ENCODE peak calls at places on chromosomes 4 and X, in ten cellular contexts. F is stimulated activated CD4-positive, alpha-beta T cell treated with anti-CD3 and anti-CD28 coated beads, Interleukin-4, amount 100 ng/mL, for 1 hour; I is endodermal cell; C is stimulated activated CD8-positive, alpha-beta memory T cell treated with anti-CD3 and anti-CD28 coated beads, Interleukin-4, amount 100 ng/mL, for 1 hour; E is activated naive CD4-positive, alpha-beta T cell; U is T follicular helper cell; N is Calu3; Z is activated gamma-delta T cell treated with Interleukin-2 at 50 U/mL for 16 hours; D is heart right ventricle; J is GM12865. B is an unnamed sample.

GRCh38 chr4:89300490-89300889 is 7.1 kb downstream of the GPRIN3 start:
- DNase-seq in E (no peak), C (no peak), U (no peak), D (no peak), F (no peak), Z (no peak), I (no peak), J (no peak), N (no peak), B (no peak)

GRCh38 chr4:10013722-10014121 is 7.6 kb downstream of the SLC2A9 start:
- DNase-seq in C (no peak), J (peak), N (peak), I (peak), F (peak), Z (peak), U (no peak), D (peak), E (no peak), B (no peak)

GRCh38 chr4:16123356-16124084 is 39.7 kb upstream of the PROM1 start:
- DNase-seq in Z (no peak), N (peak), C (no peak), U (no peak), I (peak), D (no peak), F (no peak), E (no peak), J (no peak), B (no peak)

GRCh38 chr4:121307441-121308327 is 73.1 kb downstream of the QRFPR start:
- DNase-seq in F (peak), J (peak), E (no peak), N (peak), D (no peak), Z (peak), I (peak), U (peak), C (no peak), B (no peak)

GRCh38 chrX:40504801-40505605 is 75.8 kb upstream of the ATP6AP2 start:
- DNase-seq in I (peak), D (no peak), C (no peak), E (no peak), Z (no peak), U (no peak), N (no peak), J (peak), F (no peak), B (no peak)

GRCh38 chr4:41661447-41662076 is 87.0 kb downstream of the PHOX2B start:
- DNase-seq in D (peak), I (peak), U (peak), C (no peak), Z (peak), F (peak), J (peak), N (peak), E (no peak), B (no peak)

GRCh38 chr4:42821230-42821629 is 71.3 kb upstream of the GRXCR1 start:
- DNase-seq in Z (no peak), N (no peak), F (no peak), C (no peak), J (no peak), E (no peak), I (no peak), U (no peak), D (no peak), B (no peak)

GRCh38 chr4:118288097-118288496 is 64.7 kb downstream of the PRSS12 start:
- DNase-seq in C (no peak), J (no peak), F (no peak), U (no peak), I (no peak), Z (no peak), D (no peak), N (no peak), E (no peak), B (no peak)

GRCh38 chr4:141587897-141588296 is 48.5 kb upstream of the IL15 start:
- DNase-seq in U (no peak), I (no peak), J (no peak), C (no peak), D (no peak), Z (no peak), F (no peak), E (no peak), N (no peak), B (no peak)

GRCh38 chrX:123728001-123728400 is 4.9 kb downstream of the THOC2 start:
- DNase-seq in I (no peak), U (no peak), F (no peak), J (no peak), D (no peak), Z (no peak), E (no peak), N (no peak), C (no peak), B (no peak)

GRCh38 chr4:187098429-187098828 is 374.8 kb upstream of the FAT1 start:
- DNase-seq in C (no peak), D (no peak), F (no peak), U (no peak), Z (no peak), N (no peak), J (no peak), I (no peak), E (no peak), B (no peak)

GRCh38 chr4:8837181-8837811 is 34.3 kb downstream of the HMX1 start:
- DNase-seq in N (no peak), C (no peak), Z (no peak), I (peak), F (no peak), E (no peak), J (no peak), D (no peak), U (no peak), B (no peak)

GRCh38 chr4:98657531-98658286 is 702 bp downstream of the TSPAN5 start:
- DNase-seq in J (no peak), N (no peak), E (no peak), C (no peak), I (peak), F (peak), U (no peak), Z (peak), D (peak), B (no peak)

GRCh38 chrX:122866527-122866926 is 317.6 kb upstream of the GRIA3 start:
- DNase-seq in C (no peak), D (no peak), Z (no peak), F (no peak), I (no peak), E (no peak), U (no peak), N (peak), J (no peak), B (no peak)

GRCh38 chr4:69781458-69782418 is 21.3 kb upstream of the SULT1B1 start:
- DNase-seq in U (no peak), J (no peak), Z (no peak), I (peak), N (no peak), D (no peak), C (no peak), E (no peak), F (no peak), B (no peak)

GRCh38 chr4:17492876-17493275 is 19.0 kb downstream of the QDPR start:
- DNase-seq in D (no peak), I (no peak), F (no peak), Z (no peak), C (no peak), N (no peak), J (no peak), E (no peak), U (no peak), B (no peak)

GRCh38 chr4:113256946-113257345 is 207.5 kb downstream of the ANK2 start:
- DNase-seq in F (no peak), N (no peak), U (no peak), Z (no peak), I (no peak), D (no peak), C (no peak), J (no peak), E (no peak), B (no peak)

GRCh38 chrX:30580641-30581040 is 3.1 kb upstream of the TASL start:
- DNase-seq in Z (no peak), E (no peak), D (no peak), J (no peak), C (no peak), I (no peak), U (no peak), F (no peak), N (no peak), B (no peak)

GRCh38 chr4:112562254-112562653 is 46.3 kb upstream of the NEUROG2 start:
- DNase-seq in U (no peak), Z (no peak), N (no peak), I (no peak), C (no peak), J (no peak), F (no peak), D (no peak), E (no peak), B (no peak)

GRCh38 chr4:122666527-122667245 is 45.8 kb upstream of the IL21 start:
- DNase-seq in D (no peak), F (no peak), N (peak), U (no peak), Z (no peak), C (no peak), E (no peak), I (no peak), J (no peak), B (no peak)

GRCh38 chrX:10906861-10907260 is 204.3 kb upstream of the HCCS start:
- DNase-seq in F (no peak), N (no peak), C (no peak), U (no peak), D (no peak), Z (no peak), J (no peak), E (no peak), I (no peak), B (no peak)

GRCh38 chr4:89427765-89428164 is 120.2 kb upstream of the GPRIN3 start:
- DNase-seq in N (no peak), D (no peak), Z (no peak), F (no peak), J (no peak), E (no peak), U (no peak), I (no peak), C (no peak), B (no peak)

GRCh38 chr4:33467291-33467690 is 2747.1 kb downstream of the PCDH7 start:
- DNase-seq in N (no peak), U (no peak), J (no peak), E (no peak), I (peak), D (no peak), C (no peak), F (no peak), Z (no peak), B (no peak)

GRCh38 chrX:52082578-52082977 is 13.6 kb upstream of the MAGED4B start:
- DNase-seq in N (no peak), D (no peak), E (no peak), C (no peak), J (no peak), F (no peak), Z (no peak), U (no peak), I (no peak), B (no peak)

GRCh38 chrX:150525061-150525919 is 43.1 kb upstream of the MTM1 start:
- DNase-seq in N (no peak), Z (no peak), D (peak), U (no peak), F (no peak), C (no peak), J (no peak), I (no peak), E (no peak), B (no peak)

GRCh38 chrX:53383376-53384087 is 38.9 kb downstream of the SMC1A start:
- DNase-seq in D (peak), Z (no peak), C (no peak), U (no peak), N (no peak), E (no peak), J (no peak), F (no peak), I (no peak), B (no peak)

GRCh38 chrX:47460561-47460960 is 22.5 kb downstream of the ZNF41 start:
- DNase-seq in J (no peak), U (no peak), F (no peak), D (no peak), E (no peak), N (no peak), I (no peak), C (no peak), Z (no peak), B (no peak)

GRCh38 chr4:145289403-145290076 is 109.2 kb upstream of the OTUD4 start:
- DNase-seq in Z (no peak), C (no peak), E (no peak), F (no peak), U (no peak), N (no peak), D (no peak), J (no peak), I (no peak), B (no peak)

GRCh38 chrX:154799554-154800348 is 5.5 kb downstream of the MPP1 start:
- DNase-seq in J (no peak), N (peak), E (no peak), F (no peak), I (peak), C (no peak), U (no peak), Z (no peak), D (no peak), B (no peak)

GRCh38 chrX:133415276-133416105 is at the start of gene GPC4:
- DNase-seq in E (no peak), I (peak), J (no peak), N (peak), F (no peak), D (peak), C (no peak), Z (no peak), U (no peak), B (no peak)

GRCh38 chr4:170091069-170091696 is 1.4 kb upstream of the AADAT start:
- DNase-seq in F (no peak), N (peak), J (no peak), D (peak), U (no peak), C (no peak), Z (no peak), E (no peak), I (peak), B (no peak)

GRCh38 chr4:20624783-20625364 is 75.4 kb upstream of the PACRGL start:
- DNase-seq in D (no peak), J (no peak), N (no peak), U (no peak), F (no peak), E (no peak), I (no peak), C (no peak), Z (no peak), B (no peak)

GRCh38 chr4:169098054-169098896 is 88.2 kb upstream of the CBR4 start:
- DNase-seq in J (peak), N (peak), Z (no peak), U (no peak), F (no peak), I (peak), D (no peak), E (no peak), C (no peak), B (no peak)

GRCh38 chr4:2796261-2797187 is 3.6 kb downstream of the SH3BP2 start:
- DNase-seq in Z (no peak), N (peak), C (no peak), J (no peak), I (no peak), D (no peak), E (no peak), F (no peak), U (no peak), B (peak)

GRCh38 chrX:109732319-109732779 is 708 bp downstream of the ACSL4 start:
- DNase-seq in Z (peak), N (no peak), J (peak), E (no peak), C (no peak), D (no peak), U (no peak), I (no peak), F (no peak), B (no peak)

GRCh38 chr4:175776217-175776616 is 35.8 kb downstream of the GPM6A start:
- DNase-seq in E (no peak), Z (no peak), J (no peak), D (no peak), C (no peak), I (peak), N (no peak), U (no peak), F (no peak), B (no peak)

GRCh38 chrX:154348646-154349358 is 25.6 kb downstream of the FLNA start:
- DNase-seq in I (no peak), N (no peak), J (no peak), F (no peak), C (no peak), E (no peak), U (no peak), D (no peak), Z (no peak), B (no peak)